ENCODE peak calls at places on chromosome 15, in ten cellular contexts. E is cardiac muscle cell, T is foreskin fibroblast, Y is HFF-Myc, W is AG10803, V is mammary epithelial cell, R is left ventricle myocardium inferior, G is hepatocyte, O is cardiac fibroblast, M is BJ. F is an unnamed sample.

GRCh38 chr15:63188247-63188936 is 1.0 kb upstream of the RAB8B start:
- DNase-seq in E (no peak), T (no peak), Y (no peak), W (no peak), V (no peak), R (no peak), G (no peak), O (no peak), M (no peak), F (no peak)

GRCh38 chr15:96344706-96345559 is 14.4 kb downstream of the NR2F2 start:
- DNase-seq in E (no peak), T (no peak), Y (no peak), W (no peak), V (no peak), R (no peak), G (no peak), O (peak; percentile 58), M (no peak), F (no peak)

GRCh38 chr15:69595009-69595825 is 142.6 kb downstream of the RPLP1 start:
- DNase-seq in E (no peak), T (no peak), Y (no peak), W (peak; percentile 28), V (no peak), R (peak; percentile 80), G (no peak), O (no peak), M (no peak), F (no peak)

GRCh38 chr15:88982304-88982945 is 69.2 kb upstream of the MFGE8 start:
- DNase-seq in E (peak; percentile 96), T (peak; percentile 23), Y (no peak), W (peak; percentile 76), V (no peak), R (peak; percentile 77), G (peak; percentile 54), O (peak; percentile 97), M (no peak), F (peak; percentile 19)

GRCh38 chr15:78996876-78997275 is 52.0 kb upstream of the CTSH start:
- DNase-seq in E (no peak), T (no peak), Y (no peak), W (no peak), V (peak; percentile 42), R (no peak), G (no peak), O (no peak), M (no peak), F (no peak)

GRCh38 chr15:57302640-57303257 is 73.6 kb upstream of the CGNL1 start:
- DNase-seq in E (no peak), T (no peak), Y (no peak), W (no peak), V (no peak), R (no peak), G (no peak), O (no peak), M (no peak), F (no peak)

GRCh38 chr15:77819841-77820728 is 187.4 kb upstream of the LINGO1 start:
- DNase-seq in E (peak; percentile 16), T (no peak), Y (no peak), W (no peak), V (peak; percentile 17), R (no peak), G (peak; percentile 71), O (peak; percentile 19), M (no peak), F (no peak)

GRCh38 chr15:70149667-70150404 is 52.1 kb upstream of the TLE3 start:
- DNase-seq in E (peak; percentile 65), T (no peak), Y (no peak), W (peak; percentile 36), V (peak; percentile 33), R (no peak), G (peak; percentile 51), O (peak; percentile 60), M (no peak), F (no peak)

GRCh38 chr15:27582741-27583400 is 516.2 kb downstream of the OCA2 start:
- DNase-seq in E (peak; percentile 26), T (peak; percentile 34), Y (no peak), W (peak; percentile 71), V (no peak), R (no peak), G (no peak), O (no peak), M (no peak), F (peak; percentile 24)

DNA sequence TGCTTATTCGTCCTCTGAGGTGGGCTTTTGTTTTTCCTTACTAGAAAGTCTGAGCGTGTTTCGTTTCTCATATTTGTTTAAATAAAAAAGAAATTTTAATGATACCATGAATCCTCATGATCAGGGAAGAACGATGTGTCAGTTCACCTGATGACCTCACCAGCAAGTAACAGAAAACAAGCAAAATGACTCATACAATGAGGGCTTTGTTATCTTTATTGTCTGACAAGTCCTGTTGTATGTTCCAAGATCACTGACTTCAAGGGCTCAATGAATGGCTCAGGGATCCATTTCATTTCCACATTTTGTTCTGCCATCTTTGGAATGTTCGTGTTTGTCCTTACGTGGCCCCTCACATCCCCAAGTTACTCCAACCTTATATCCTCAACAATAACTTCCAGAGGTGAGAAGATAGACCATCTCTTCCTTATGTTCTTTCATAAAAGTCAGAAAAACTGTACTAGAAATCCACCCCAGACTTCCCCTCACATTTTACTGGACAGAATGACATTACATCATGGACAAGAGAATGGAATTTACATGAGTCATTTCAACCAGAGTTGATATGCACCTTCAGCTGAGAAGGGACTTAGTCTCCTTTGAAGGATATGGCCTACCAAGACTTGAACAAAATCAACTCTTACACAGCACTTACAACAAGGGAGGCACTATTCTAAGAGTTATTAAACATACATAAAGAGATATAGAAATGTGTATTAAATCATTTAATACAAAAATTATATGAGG is 379.8 kb upstream of the DPH6 start:
- DNase-seq in E (peak; percentile 27), T (no peak), Y (no peak), W (peak; percentile 1), V (peak; percentile 80), R (no peak), G (peak; percentile 4), O (peak; percentile 50), M (no peak), F (no peak)
- H3K4me3 ChIP-seq in E (no peak overlapping the region), T (no peak overlapping the region), Y (no peak overlapping the region), W (no peak overlapping the region), V (no peak overlapping the region), R (no peak overlapping the region), G (no peak overlapping the region), O (no peak overlapping the region), M (no peak overlapping the region), F (no peak overlapping the region)

GRCh38 chr15:40265875-40266274 is 17.0 kb downstream of the ANKRD63 start:
- DNase-seq in E (no peak), T (no peak), Y (no peak), W (no peak), V (no peak), R (no peak), G (no peak), O (no peak), M (no peak), F (no peak)
- TF ChIP-seq CTCF in E (no peak), T (no peak), Y (no peak), W (no peak), V (no peak), R (no peak), G (no peak), O (no peak), M (no peak), F (no peak)

GRCh38 chr15:40281057-40281850 is 1.6 kb downstream of the ANKRD63 start:
- DNase-seq in E (no peak), T (no peak), Y (no peak), W (no peak), V (no peak), R (no peak), G (no peak), O (no peak), M (no peak), F (no peak)

GRCh38 chr15:40279437-40280141 is 3.3 kb downstream of the ANKRD63 start:
- DNase-seq in E (peak; percentile 65), T (no peak), Y (no peak), W (peak; percentile 34), V (peak; percentile 51), R (peak; percentile 74), G (peak; percentile 83), O (peak; percentile 60), M (no peak), F (no peak)

GRCh38 chr15:40278026-40278425 is 4.8 kb downstream of the ANKRD63 start:
- DNase-seq in E (no peak), T (no peak), Y (no peak), W (no peak), V (no peak), R (no peak), G (no peak), O (no peak), M (no peak), F (no peak)

GRCh38 chr15:40282144-40282869 is 557 bp downstream of the ANKRD63 start:
- DNase-seq in E (peak; percentile 15), T (no peak), Y (no peak), W (no peak), V (peak; percentile 53), R (peak; percentile 44), G (peak; percentile 54), O (peak; percentile 24), M (no peak), F (no peak)

DNA sequence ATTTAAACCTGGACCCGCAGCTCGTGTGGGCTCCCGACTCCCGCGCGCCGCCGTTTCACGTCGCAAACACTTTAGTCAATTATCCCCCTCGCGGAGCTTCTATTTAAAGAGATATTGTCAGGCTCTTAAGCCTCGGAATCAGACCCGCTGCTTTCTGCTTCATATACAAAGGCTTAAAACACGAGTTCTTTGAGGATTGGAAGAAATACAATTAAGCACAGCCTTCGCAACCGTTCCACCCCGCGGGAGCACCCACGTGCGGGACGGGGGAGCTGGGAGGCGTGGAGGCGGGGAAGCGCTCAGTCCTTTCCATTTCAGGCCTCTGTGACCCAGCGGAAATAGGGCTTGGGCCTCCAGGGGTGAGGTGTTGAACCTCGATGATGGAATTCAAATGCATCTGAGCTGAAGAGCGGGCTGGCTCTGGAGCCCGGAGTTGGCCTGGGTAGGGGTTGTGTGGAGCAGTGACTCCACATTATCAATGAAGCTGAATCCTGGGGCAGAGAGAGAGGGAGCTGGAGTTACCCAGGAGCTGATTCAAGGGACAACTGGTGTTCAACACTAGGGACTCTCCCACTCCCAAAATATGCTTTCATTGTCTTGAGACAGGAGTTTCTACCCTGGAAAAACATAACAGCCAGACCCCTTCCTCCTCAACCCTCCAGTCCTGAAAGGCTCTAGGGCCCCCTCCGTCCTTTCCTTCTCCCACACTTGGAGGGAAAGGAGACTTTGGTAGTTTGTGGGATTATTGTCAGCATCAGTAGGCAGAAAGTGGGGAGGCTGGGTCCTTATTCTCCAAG is 2.4 kb downstream of the ANKRD63 start:
- DNase-seq in E (no peak), T (no peak), Y (no peak), W (no peak), V (no peak), R (no peak), G (no peak), O (no peak), M (no peak), F (no peak)
- H3K4me3 ChIP-seq in E (peak overlapping the region; percentile 34), T (no peak overlapping the region), Y (no peak overlapping the region), W (no peak overlapping the region), V (no peak overlapping the region), R (no peak overlapping the region), G (no peak overlapping the region), O (no peak overlapping the region), M (no peak overlapping the region), F (no peak overlapping the region)

GRCh38 chr15:40289140-40289775 is 6.4 kb upstream of the ANKRD63 start:
- DNase-seq in E (no peak), T (no peak), Y (no peak), W (no peak), V (peak; percentile 41), R (no peak), G (no peak), O (no peak), M (no peak), F (no peak)
- TF ChIP-seq CTCF in E (no peak), T (no peak), Y (no peak), W (no peak), V (no peak), R (peak; percentile 42), G (no peak), O (no peak), M (no peak), F (no peak)

GRCh38 chr15:49979705-49980382 is 139.2 kb downstream of the ATP8B4 start:
- DNase-seq in E (no peak), T (no peak), Y (no peak), W (no peak), V (no peak), R (no peak), G (no peak), O (no peak), M (no peak), F (no peak)
- H3K4me3 ChIP-seq in E (no peak overlapping the region), T (no peak overlapping the region), Y (no peak overlapping the region), W (no peak overlapping the region), V (no peak overlapping the region), R (no peak overlapping the region), G (no peak overlapping the region), O (no peak overlapping the region), M (no peak overlapping the region), F (no peak overlapping the region)

F was measured in astrocyte of the cerebellum.